ENCODE peak calls at places on chromosomes 5 and 9, in ten cellular contexts. Q is body of pancreas; K is activated CD4-positive, alpha-beta T cell treated with anti-CD3 and anti-CD28 coated beads for 1 hour; E is mucosa of descending colon; B is cardiac fibroblast; S is heart left ventricle; F is HuH-7.5; O is testis; Z is retinal pigment epithelial cell; P is astrocyte of the cerebellum. T is an unnamed sample.

GRCh38 chr5:2780421-2781171 is 29.1 kb upstream of the IRX2 start:
- DNase-seq in Z (no peak), F (no peak), B (no peak), P (no peak), O (no peak), K (no peak), E (no peak), Q (no peak), S (no peak), T (no peak)

GRCh38 chr5:123089572-123089970 is 530 bp downstream of the PRDM6 start:
- DNase-seq in K (no peak), E (no peak), Z (no peak), B (peak; percentile 51), O (no peak), F (peak; percentile 73), Q (no peak), S (no peak), P (no peak), T (no peak)

GRCh38 chr9:84266087-84266561 is 74.4 kb downstream of the SLC28A3 start:
- DNase-seq in P (no peak), Q (no peak), E (no peak), S (no peak), K (no peak), F (no peak), O (no peak), B (no peak), Z (no peak), T (no peak)

GRCh38 chr5:75558972-75559632 is 47.4 kb downstream of the POLK start:
- DNase-seq in O (no peak), K (no peak), Q (no peak), S (no peak), B (peak; percentile 66), E (no peak), P (no peak), F (no peak), Z (no peak), T (no peak)

GRCh38 chr9:78011037-78011436 is 20.6 kb downstream of the GNAQ start:
- DNase-seq in B (peak; percentile 21), Z (no peak), P (no peak), O (no peak), S (no peak), Q (no peak), E (no peak), K (no peak), F (no peak), T (no peak)

GRCh38 chr5:72555871-72556270 is 48.7 kb upstream of the ZNF366 start:
- DNase-seq in F (no peak), B (peak; percentile 45), P (no peak), O (no peak), K (no peak), S (no peak), E (no peak), Q (no peak), Z (no peak), T (no peak)

GRCh38 chr9:137025120-137025966 is 2.7 kb downstream of the ABCA2 start:
- DNase-seq in Q (peak; percentile 51), F (no peak), P (no peak), E (peak; percentile 83), O (peak; percentile 77), Z (peak; percentile 78), B (no peak), K (no peak), S (no peak), T (no peak)

GRCh38 chr9:108842610-108843295 is 13.0 kb downstream of the ACTL7B start:
- DNase-seq in E (no peak), Z (no peak), B (no peak), F (no peak), P (no peak), O (no peak), S (no peak), K (no peak), Q (no peak), T (no peak)

GRCh38 chr9:95561913-95562312 is 45.1 kb upstream of the PTCH1 start:
- DNase-seq in Q (no peak), O (no peak), F (no peak), S (no peak), P (no peak), K (no peak), B (no peak), Z (no peak), E (no peak), T (no peak)

GRCh38 chr9:14652729-14653377 is 40.4 kb downstream of the ZDHHC21 start:
- DNase-seq in E (no peak), Z (no peak), Q (no peak), K (no peak), B (peak; percentile 22), O (no peak), P (no peak), F (peak; percentile 15), S (no peak), T (no peak)

GRCh38 chr9:92564479-92564878 is 28.7 kb upstream of the ECM2 start:
- DNase-seq in Q (no peak), F (no peak), K (no peak), B (no peak), S (no peak), P (peak; percentile 75), O (no peak), E (no peak), Z (no peak), T (no peak)

GRCh38 chr5:135810188-135810943 is 24.1 kb upstream of the SLC25A48 start:
- DNase-seq in Z (no peak), S (no peak), B (peak; percentile 18), O (no peak), E (no peak), K (no peak), Q (no peak), P (no peak), F (no peak), T (no peak)

GRCh38 chr5:1187234-1187949 is 14.0 kb upstream of the SLC6A19 start:
- DNase-seq in P (no peak), F (no peak), Z (no peak), O (no peak), B (no peak), S (no peak), E (peak; percentile 40), K (no peak), Q (no peak), T (no peak)

GRCh38 chr5:148090200-148090599 is 26.4 kb downstream of the SPINK5 start:
- DNase-seq in Q (no peak), B (no peak), K (no peak), E (no peak), P (no peak), Z (peak; percentile 36), F (no peak), O (no peak), S (no peak), T (no peak)

GRCh38 chr9:34493972-34494535 is 28.7 kb downstream of the ENHO start:
- DNase-seq in B (peak; percentile 64), E (no peak), S (peak; percentile 63), K (no peak), F (peak; percentile 32), Q (peak; percentile 28), Z (no peak), O (peak; percentile 55), P (peak; percentile 36), T (peak; percentile 20)

GRCh38 chr5:174733091-174733690 is 8.8 kb downstream of the MSX2 start:
- DNase-seq in P (no peak), S (no peak), B (no peak), Q (no peak), O (no peak), K (no peak), F (no peak), Z (no peak), E (no peak), T (no peak)

GRCh38 chr9:75121914-75122558 is 33.7 kb downstream of the OSTF1 start:
- DNase-seq in O (no peak), K (no peak), E (no peak), B (no peak), P (no peak), S (no peak), F (no peak), Z (no peak), Q (no peak), T (no peak)

GRCh38 chr5:24606974-24607373 is 37.8 kb downstream of the CDH10 start:
- DNase-seq in K (no peak), S (no peak), Z (no peak), E (no peak), Q (no peak), P (no peak), F (no peak), B (no peak), O (no peak), T (no peak)

GRCh38 chr5:180806351-180807011 is 3.9 kb upstream of the MGAT1 start:
- DNase-seq in B (no peak), O (peak; percentile 22), K (no peak), E (no peak), F (no peak), P (no peak), S (no peak), Q (no peak), Z (no peak), T (no peak)

GRCh38 chr9:96554326-96554725 is 65.3 kb downstream of the CDC14B start:
- DNase-seq in Q (no peak), Z (no peak), B (peak; percentile 23), P (peak; percentile 49), K (no peak), S (no peak), E (no peak), O (no peak), F (no peak), T (no peak)

GRCh38 chr9:35051069-35051967 is 21.1 kb downstream of the VCP start:
- DNase-seq in Q (peak; percentile 62), K (peak; percentile 22), S (no peak), O (peak; percentile 65), F (no peak), E (no peak), Z (no peak), P (no peak), B (peak; percentile 73), T (peak; percentile 41)

GRCh38 chr9:130144703-130145102 is 27.5 kb upstream of the NCS1 start:
- DNase-seq in Q (no peak), F (no peak), B (no peak), K (no peak), E (no peak), O (no peak), P (no peak), Z (no peak), S (peak; percentile 70), T (no peak)

GRCh38 chr5:133950821-133951612 is 17.4 kb downstream of the C5orf15 start:
- DNase-seq in P (no peak), E (no peak), K (no peak), F (no peak), B (peak; percentile 75), O (no peak), Q (no peak), S (peak; percentile 61), Z (no peak), T (no peak)

GRCh38 chr5:147307170-147307569 is 72.3 kb downstream of the STK32A start:
- DNase-seq in K (no peak), E (no peak), F (no peak), Z (no peak), Q (no peak), P (no peak), S (no peak), B (no peak), O (no peak), T (no peak)

GRCh38 chr9:37156781-37157356 is 36.5 kb downstream of the ZCCHC7 start:
- DNase-seq in Q (no peak), F (no peak), O (no peak), S (no peak), P (no peak), E (no peak), Z (no peak), B (peak; percentile 13), K (no peak), T (no peak)

GRCh38 chr5:109921735-109922395 is 232.1 kb downstream of the MAN2A1 start:
- DNase-seq in K (peak; percentile 46), S (peak; percentile 79), E (peak; percentile 52), Z (peak; percentile 97), F (no peak), Q (no peak), O (peak; percentile 42), P (no peak), B (peak; percentile 26), T (no peak)

GRCh38 chr5:173902743-173903142 is 14.6 kb downstream of the CPEB4 start:
- DNase-seq in O (no peak), B (no peak), Z (no peak), E (no peak), F (no peak), K (no peak), Q (no peak), S (no peak), P (no peak), T (no peak)

GRCh38 chr9:78261403-78262001 is 25.6 kb downstream of the CEP78 start:
- DNase-seq in B (peak; percentile 68), Q (no peak), Z (no peak), K (no peak), O (no peak), E (no peak), S (no peak), F (no peak), P (peak; percentile 34), T (no peak)

T was measured in transverse colon.